ENCODE peak calls at places on chromosomes 12 and 14, in nine cellular contexts. One of them, this sample, is unnamed. For H3K4me1 and H3K9me3, the result is how much of the 10 kb centered on the place peaks cover.

GRCh38 chr12:122001379-122002209 is 20.1 kb upstream of the BCL7A start:
- DNase-seq in NT2/D1: no peak
- DNase-seq in hepatocyte: no peak
- DNase-seq in A549: no peak
- DNase-seq in suprapubic skin: no peak
- DNase-seq in stomach: no peak
- DNase-seq in OCI-LY7: no peak
- DNase-seq in transverse colon: no peak
- DNase-seq in cardiac muscle cell: no peak
- DNase-seq in this sample: no peak

GRCh38 chr12:53048780-53049401 is 974 bp upstream of the TNS2 start:
- DNase-seq in NT2/D1: peak
- DNase-seq in hepatocyte: peak
- DNase-seq in A549: no peak
- DNase-seq in suprapubic skin: peak
- DNase-seq in stomach: peak
- DNase-seq in OCI-LY7: no peak
- DNase-seq in transverse colon: peak
- DNase-seq in cardiac muscle cell: peak
- DNase-seq in this sample: no peak

GRCh38 chr14:56648508-56649301 is 69.1 kb downstream of the TMEM260 start:
- DNase-seq in NT2/D1: peak
- DNase-seq in hepatocyte: no peak
- DNase-seq in A549: no peak
- DNase-seq in suprapubic skin: no peak
- DNase-seq in stomach: no peak
- DNase-seq in OCI-LY7: no peak
- DNase-seq in transverse colon: no peak
- DNase-seq in cardiac muscle cell: peak
- DNase-seq in this sample: no peak

GRCh38 chr12:110782068-110782467 is 39.4 kb upstream of the PPP1CC start:
- DNase-seq in NT2/D1: no peak
- DNase-seq in hepatocyte: no peak
- DNase-seq in A549: no peak
- DNase-seq in suprapubic skin: no peak
- DNase-seq in stomach: no peak
- DNase-seq in OCI-LY7: no peak
- DNase-seq in transverse colon: no peak
- DNase-seq in cardiac muscle cell: no peak
- DNase-seq in this sample: no peak

GRCh38 chr12:122895757-122896636 is at the start of gene VPS37B:
- DNase-seq in NT2/D1: peak
- DNase-seq in hepatocyte: peak
- DNase-seq in A549: peak
- DNase-seq in suprapubic skin: peak
- DNase-seq in stomach: peak
- DNase-seq in OCI-LY7: no peak
- DNase-seq in transverse colon: peak
- DNase-seq in cardiac muscle cell: peak
- DNase-seq in this sample: no peak

GRCh38 chr14:94548999-94549985 is 11.9 kb upstream of the SERPINA4 start:
- DNase-seq in NT2/D1: peak
- DNase-seq in hepatocyte: peak
- DNase-seq in A549: peak
- DNase-seq in suprapubic skin: no peak
- DNase-seq in stomach: peak
- DNase-seq in OCI-LY7: peak
- DNase-seq in transverse colon: peak
- DNase-seq in cardiac muscle cell: peak
- DNase-seq in this sample: peak

GRCh38 chr12:66776974-66777373 is 98.1 kb upstream of the GRIP1 start:
- DNase-seq in NT2/D1: no peak
- DNase-seq in hepatocyte: no peak
- DNase-seq in A549: no peak
- DNase-seq in suprapubic skin: no peak
- DNase-seq in stomach: no peak
- DNase-seq in OCI-LY7: no peak
- DNase-seq in transverse colon: no peak
- DNase-seq in cardiac muscle cell: peak
- DNase-seq in this sample: no peak

GRCh38 chr14:54818201-54819133 is 84.2 kb downstream of the GCH1 start:
- DNase-seq in NT2/D1: no peak
- DNase-seq in hepatocyte: peak
- DNase-seq in A549: no peak
- DNase-seq in suprapubic skin: no peak
- DNase-seq in stomach: no peak
- DNase-seq in OCI-LY7: no peak
- DNase-seq in transverse colon: peak
- DNase-seq in cardiac muscle cell: no peak
- DNase-seq in this sample: no peak

GRCh38 chr12:53300187-53300586 is 692 bp downstream of the MYG1 start:
- DNase-seq in NT2/D1: no peak
- DNase-seq in hepatocyte: no peak
- DNase-seq in A549: no peak
- DNase-seq in suprapubic skin: no peak
- DNase-seq in stomach: no peak
- DNase-seq in OCI-LY7: no peak
- DNase-seq in transverse colon: no peak
- DNase-seq in cardiac muscle cell: peak
- DNase-seq in this sample: no peak

DNA sequence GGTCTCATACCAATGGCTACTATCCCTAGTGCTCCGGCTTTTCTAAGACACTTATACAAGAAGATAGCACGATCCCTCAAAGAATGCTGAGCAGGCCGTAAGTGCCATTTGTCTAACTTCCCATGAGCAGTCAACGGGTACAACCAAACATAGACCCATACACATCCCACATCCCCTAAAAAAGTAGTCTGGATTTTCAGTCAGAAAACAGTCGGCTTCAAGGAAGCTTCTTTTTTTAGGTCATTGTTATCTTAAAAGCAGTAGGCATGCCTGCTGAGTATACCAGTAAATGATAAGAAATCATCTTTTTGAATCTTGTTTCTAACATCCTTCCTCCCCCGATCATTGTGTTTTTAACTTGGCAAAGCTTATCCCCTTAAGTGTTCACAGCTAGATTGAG is 19.8 kb downstream of the OSBPL8 start:
- DNase-seq in NT2/D1: no peak
- DNase-seq in hepatocyte: no peak
- DNase-seq in A549: no peak
- DNase-seq in suprapubic skin: no peak
- DNase-seq in stomach: no peak
- DNase-seq in OCI-LY7: no peak
- DNase-seq in transverse colon: no peak
- DNase-seq in cardiac muscle cell: no peak
- DNase-seq in this sample: no peak
- H3K4me1 ChIP-seq in NT2/D1: under half
- H3K4me1 ChIP-seq in hepatocyte: under half
- H3K4me1 ChIP-seq in A549: under half
- H3K4me1 ChIP-seq in suprapubic skin: under half
- H3K4me1 ChIP-seq in stomach: under half
- H3K4me1 ChIP-seq in OCI-LY7: under half
- H3K4me1 ChIP-seq in transverse colon: under half
- H3K4me1 ChIP-seq in cardiac muscle cell: under half
- H3K4me1 ChIP-seq in this sample: under half

GRCh38 chr12:96352161-96352835 is 47.9 kb downstream of the CDK17 start:
- DNase-seq in NT2/D1: no peak
- DNase-seq in hepatocyte: no peak
- DNase-seq in A549: no peak
- DNase-seq in suprapubic skin: no peak
- DNase-seq in stomach: no peak
- DNase-seq in OCI-LY7: no peak
- DNase-seq in transverse colon: no peak
- DNase-seq in cardiac muscle cell: no peak
- DNase-seq in this sample: no peak

GRCh38 chr12:96350982-96351381 is 49.3 kb downstream of the CDK17 start:
- DNase-seq in NT2/D1: no peak
- DNase-seq in hepatocyte: no peak
- DNase-seq in A549: no peak
- DNase-seq in suprapubic skin: no peak
- DNase-seq in stomach: no peak
- DNase-seq in OCI-LY7: no peak
- DNase-seq in transverse colon: no peak
- DNase-seq in cardiac muscle cell: no peak
- DNase-seq in this sample: no peak

GRCh38 chr12:96356831-96357230 is 43.4 kb downstream of the CDK17 start:
- DNase-seq in NT2/D1: no peak
- DNase-seq in hepatocyte: no peak
- DNase-seq in A549: no peak
- DNase-seq in suprapubic skin: no peak
- DNase-seq in stomach: no peak
- DNase-seq in OCI-LY7: no peak
- DNase-seq in transverse colon: no peak
- DNase-seq in cardiac muscle cell: no peak
- DNase-seq in this sample: no peak

GRCh38 chr12:96354326-96354725 is 45.9 kb downstream of the CDK17 start:
- DNase-seq in NT2/D1: no peak
- DNase-seq in hepatocyte: no peak
- DNase-seq in A549: no peak
- DNase-seq in suprapubic skin: no peak
- DNase-seq in stomach: no peak
- DNase-seq in OCI-LY7: no peak
- DNase-seq in transverse colon: no peak
- DNase-seq in cardiac muscle cell: no peak
- DNase-seq in this sample: no peak

GRCh38 chr12:96354844-96355534 is 45.2 kb downstream of the CDK17 start:
- DNase-seq in NT2/D1: no peak
- DNase-seq in hepatocyte: no peak
- DNase-seq in A549: no peak
- DNase-seq in suprapubic skin: no peak
- DNase-seq in stomach: no peak
- DNase-seq in OCI-LY7: no peak
- DNase-seq in transverse colon: no peak
- DNase-seq in cardiac muscle cell: no peak
- DNase-seq in this sample: no peak
- H3K9me3 ChIP-seq in NT2/D1: under half
- H3K9me3 ChIP-seq in hepatocyte: under half
- H3K9me3 ChIP-seq in A549: under half
- H3K9me3 ChIP-seq in suprapubic skin: under half
- H3K9me3 ChIP-seq in stomach: under half
- H3K9me3 ChIP-seq in OCI-LY7: under half
- H3K9me3 ChIP-seq in transverse colon: under half
- H3K9me3 ChIP-seq in cardiac muscle cell: under half
- H3K9me3 ChIP-seq in this sample: under half

GRCh38 chr14:68941820-68942219 is 37.3 kb downstream of the ACTN1 start:
- DNase-seq in NT2/D1: no peak
- DNase-seq in hepatocyte: peak
- DNase-seq in A549: peak
- DNase-seq in suprapubic skin: no peak
- DNase-seq in stomach: peak
- DNase-seq in OCI-LY7: no peak
- DNase-seq in transverse colon: peak
- DNase-seq in cardiac muscle cell: peak
- DNase-seq in this sample: peak

GRCh38 chr14:68939424-68939892 is 39.6 kb downstream of the ACTN1 start:
- DNase-seq in NT2/D1: no peak
- DNase-seq in hepatocyte: no peak
- DNase-seq in A549: no peak
- DNase-seq in suprapubic skin: no peak
- DNase-seq in stomach: no peak
- DNase-seq in OCI-LY7: no peak
- DNase-seq in transverse colon: no peak
- DNase-seq in cardiac muscle cell: no peak
- DNase-seq in this sample: no peak

GRCh38 chr14:68940614-68941185 is 38.4 kb downstream of the ACTN1 start:
- DNase-seq in NT2/D1: no peak
- DNase-seq in hepatocyte: no peak
- DNase-seq in A549: no peak
- DNase-seq in suprapubic skin: no peak
- DNase-seq in stomach: no peak
- DNase-seq in OCI-LY7: no peak
- DNase-seq in transverse colon: no peak
- DNase-seq in cardiac muscle cell: no peak
- DNase-seq in this sample: no peak

GRCh38 chr14:68938515-68939423 is 40.3 kb downstream of the ACTN1 start:
- DNase-seq in NT2/D1: no peak
- DNase-seq in hepatocyte: peak
- DNase-seq in A549: peak
- DNase-seq in suprapubic skin: no peak
- DNase-seq in stomach: peak
- DNase-seq in OCI-LY7: no peak
- DNase-seq in transverse colon: peak
- DNase-seq in cardiac muscle cell: no peak
- DNase-seq in this sample: no peak

DNA sequence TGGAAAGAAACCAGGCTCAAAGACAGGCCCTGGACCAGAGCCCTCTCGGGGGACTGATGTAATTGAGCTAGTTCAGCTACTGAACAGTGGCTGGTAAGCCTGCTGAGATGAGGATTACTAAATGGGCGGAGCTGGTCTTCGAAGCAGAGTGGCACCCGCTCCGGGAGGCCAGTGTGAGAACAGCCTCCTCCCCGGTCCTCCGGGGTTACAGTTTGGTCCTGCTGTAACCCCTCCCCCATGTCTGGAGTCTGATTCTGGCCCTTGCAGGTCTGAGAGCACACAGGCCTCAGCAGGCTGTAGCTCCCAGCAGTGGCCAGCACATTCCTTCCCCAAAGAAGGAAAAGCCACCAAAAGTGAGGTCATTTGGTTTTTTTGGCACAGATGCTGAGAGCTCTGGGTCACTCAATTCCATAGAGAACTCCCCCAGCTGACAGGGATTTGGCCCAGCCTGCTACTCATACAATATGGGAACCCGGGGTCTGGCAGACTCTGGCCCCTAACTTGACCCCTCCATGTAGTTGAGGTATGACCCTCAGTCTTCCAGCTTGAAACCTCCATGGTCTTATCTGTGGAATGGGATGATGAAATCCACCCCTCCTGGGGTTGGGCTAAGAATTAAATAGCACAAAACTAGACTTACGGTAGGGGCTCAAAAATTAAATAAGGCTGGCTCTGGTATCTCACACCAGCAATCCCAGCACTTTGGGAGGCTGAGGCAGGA is 39.0 kb downstream of the ACTN1 start:
- DNase-seq in NT2/D1: no peak
- DNase-seq in hepatocyte: peak
- DNase-seq in A549: peak
- DNase-seq in suprapubic skin: no peak
- DNase-seq in stomach: peak
- DNase-seq in OCI-LY7: no peak
- DNase-seq in transverse colon: peak
- DNase-seq in cardiac muscle cell: peak
- DNase-seq in this sample: no peak
- H3K4me1 ChIP-seq in NT2/D1: under half
- H3K4me1 ChIP-seq in hepatocyte: half or more
- H3K4me1 ChIP-seq in A549: half or more
- H3K4me1 ChIP-seq in suprapubic skin: half or more
- H3K4me1 ChIP-seq in stomach: half or more
- H3K4me1 ChIP-seq in OCI-LY7: under half
- H3K4me1 ChIP-seq in transverse colon: half or more
- H3K4me1 ChIP-seq in cardiac muscle cell: half or more
- H3K4me1 ChIP-seq in this sample: under half

DNA sequence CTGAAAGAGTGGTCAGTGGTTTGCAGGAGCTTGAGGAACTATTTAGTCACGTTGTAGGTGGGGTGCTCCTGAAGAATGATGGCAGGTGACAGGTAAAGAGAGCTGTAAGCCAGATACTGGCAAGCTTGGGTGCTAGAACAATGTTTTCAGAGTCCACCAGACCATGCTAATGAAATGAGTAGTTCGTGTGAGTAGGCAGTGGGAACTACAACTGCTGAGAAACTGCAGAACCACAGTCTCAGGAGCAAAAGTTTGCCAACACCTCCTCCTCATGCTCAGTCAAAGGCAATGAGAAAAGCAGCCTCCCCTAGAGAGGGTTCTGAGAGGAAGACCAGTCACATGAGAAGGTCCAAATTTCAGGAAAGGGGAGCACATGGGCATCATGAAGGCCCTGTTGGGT is 91.3 kb downstream of the PRKD1 start:
- DNase-seq in NT2/D1: no peak
- DNase-seq in hepatocyte: no peak
- DNase-seq in A549: no peak
- DNase-seq in suprapubic skin: no peak
- DNase-seq in stomach: no peak
- DNase-seq in OCI-LY7: no peak
- DNase-seq in transverse colon: no peak
- DNase-seq in cardiac muscle cell: no peak
- DNase-seq in this sample: no peak
- H3K9me3 ChIP-seq in NT2/D1: under half
- H3K9me3 ChIP-seq in hepatocyte: under half
- H3K9me3 ChIP-seq in A549: under half
- H3K9me3 ChIP-seq in suprapubic skin: under half
- H3K9me3 ChIP-seq in stomach: under half
- H3K9me3 ChIP-seq in OCI-LY7: under half
- H3K9me3 ChIP-seq in transverse colon: under half
- H3K9me3 ChIP-seq in cardiac muscle cell: under half
- H3K9me3 ChIP-seq in this sample: under half

This sample was measured in iPS DF 6.9.